ENCODE peak calls at places on chromosomes 5 and 9, in seven cellular contexts. B is hepatocyte; E is CD4-positive, alpha-beta T cell; L is HCT116; A is DND-41; H is mammary epithelial cell; Y is neural progenitor cell. T is an unnamed sample.

GRCh38 chr5:80083115-80083890 is 48.2 kb downstream of the THBS4 start:
- DNase-seq in B (peak; percentile 82), E (no peak), L (peak; percentile 71), A (peak; percentile 12), H (peak; percentile 52), Y (peak; percentile 87), T (peak; percentile 43)

GRCh38 chr9:137558127-137558526 is 6.4 kb downstream of the MRPL41 start:
- DNase-seq in B (no peak), E (no peak), L (no peak), A (no peak), H (no peak), Y (no peak), T (no peak)

GRCh38 chr5:154309805-154310204 is 119.3 kb downstream of the GALNT10 start:
- DNase-seq in B (no peak), E (no peak), L (no peak), A (no peak), H (peak; percentile 41), Y (no peak), T (no peak)

GRCh38 chr5:16902846-16903245 is 33.2 kb downstream of the MYO10 start:
- DNase-seq in B (peak; percentile 57), E (no peak), L (no peak), A (no peak), H (no peak), Y (no peak), T (no peak)

GRCh38 chr5:14400085-14400484 is 181.5 kb upstream of the OTULINL start:
- DNase-seq in B (no peak), E (no peak), L (no peak), A (no peak), H (no peak), Y (no peak), T (no peak)

GRCh38 chr9:22722492-22722891 is 275.9 kb downstream of the DMRTA1 start:
- DNase-seq in B (no peak), E (no peak), L (no peak), A (no peak), H (no peak), Y (no peak), T (no peak)

GRCh38 chr9:109319631-109320233 is 1.1 kb downstream of the EPB41L4B start:
- DNase-seq in B (peak; percentile 52), E (no peak), L (no peak), A (no peak), H (no peak), Y (peak; percentile 49), T (peak; percentile 22)

GRCh38 chr5:458547-459353 is 15.8 kb downstream of the EXOC3 start:
- DNase-seq in B (peak; percentile 51), E (no peak), L (no peak), A (no peak), H (peak; percentile 94), Y (no peak), T (peak; percentile 66)

GRCh38 chr9:25678846-25679360 is 659 bp upstream of the TUSC1 start:
- DNase-seq in B (no peak), E (no peak), L (no peak), A (no peak), H (peak; percentile 25), Y (no peak), T (no peak)

GRCh38 chr5:83925321-83925877 is 204.7 kb upstream of the HAPLN1 start:
- DNase-seq in B (no peak), E (no peak), L (peak; percentile 4), A (no peak), H (peak; percentile 67), Y (no peak), T (no peak)

GRCh38 chr5:177380805-177381126 is 3.5 kb upstream of the SLC34A1 start:
- DNase-seq in B (no peak), E (no peak), L (no peak), A (no peak), H (no peak), Y (no peak), T (no peak)

GRCh38 chr5:177385720-177386119 is 1.5 kb downstream of the SLC34A1 start:
- DNase-seq in B (no peak), E (no peak), L (no peak), A (no peak), H (no peak), Y (no peak), T (no peak)

GRCh38 chr5:177384134-177384533 is at the start of gene SLC34A1:
- DNase-seq in B (no peak), E (no peak), L (no peak), A (no peak), H (no peak), Y (no peak), T (no peak)

GRCh38 chr5:177382423-177383029 is 1.7 kb upstream of the SLC34A1 start:
- DNase-seq in B (peak; percentile 40), E (no peak), L (no peak), A (peak; percentile 25), H (no peak), Y (peak; percentile 59), T (no peak)

GRCh38 chr5:177383181-177383580 is 1.1 kb upstream of the SLC34A1 start:
- DNase-seq in B (no peak), E (no peak), L (no peak), A (no peak), H (no peak), Y (no peak), T (no peak)
- H3K27me3 ChIP-seq in B (no peaks in the 10 kb centered on the region), E (no peaks in the 10 kb centered on the region), L (no peaks in the 10 kb centered on the region), A (no peaks in the 10 kb centered on the region), H (no peaks in the 10 kb centered on the region), Y (peaks cover 7% of the 10 kb centered on the region), T (no peaks in the 10 kb centered on the region)

GRCh38 chr5:28896949-28897348 is 1858.6 kb upstream of the CDH9 start:
- DNase-seq in B (no peak), E (no peak), L (no peak), A (no peak), H (no peak), Y (no peak), T (no peak)
- TF ChIP-seq CTCF in B (peak; percentile 47), E (no peak), L (no peak), A (peak; percentile 29), H (no peak), Y (peak; percentile 40), T (no peak)

GRCh38 chr9:38213591-38213990 is 144.6 kb upstream of the SHB start:
- DNase-seq in B (no peak), E (no peak), L (no peak), A (no peak), H (no peak), Y (no peak), T (no peak)

GRCh38 chr9:38211002-38211401 is 142.0 kb upstream of the SHB start:
- DNase-seq in B (no peak), E (no peak), L (no peak), A (no peak), H (no peak), Y (no peak), T (no peak)

GRCh38 chr9:38214441-38214840 is 145.4 kb upstream of the SHB start:
- DNase-seq in B (no peak), E (no peak), L (no peak), A (no peak), H (no peak), Y (peak; percentile 47), T (no peak)

GRCh38 chr9:38215465-38215864 is 146.4 kb upstream of the SHB start:
- DNase-seq in B (no peak), E (no peak), L (no peak), A (no peak), H (no peak), Y (no peak), T (no peak)

DNA sequence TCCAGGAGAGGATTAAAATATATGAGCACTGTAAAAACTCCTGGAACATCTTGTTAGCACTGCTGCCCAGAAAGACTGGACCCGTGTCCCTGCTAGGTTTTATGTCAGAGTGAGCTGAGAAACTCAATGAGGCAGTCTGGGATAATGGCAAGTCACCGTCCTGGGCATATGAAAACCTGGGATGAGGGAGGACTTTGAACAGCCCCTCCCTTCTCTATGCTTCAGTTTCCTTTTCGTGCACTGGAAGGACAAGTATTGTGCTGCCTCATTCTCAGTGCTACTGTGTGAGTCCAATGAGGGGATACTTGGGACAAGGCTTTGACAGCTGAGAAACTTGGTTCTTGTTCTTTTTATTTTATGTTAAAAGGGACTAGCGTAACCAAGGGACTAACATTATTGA is 143.0 kb upstream of the SHB start:
- DNase-seq in B (peak; percentile 64), E (no peak), L (no peak), A (no peak), H (no peak), Y (no peak), T (no peak)
- H3K27me3 ChIP-seq in B (no peaks in the 10 kb centered on the region), E (no peaks in the 10 kb centered on the region), L (no peaks in the 10 kb centered on the region), A (no peaks in the 10 kb centered on the region), H (no peaks in the 10 kb centered on the region), Y (peaks cover 59% of the 10 kb centered on the region), T (no peaks in the 10 kb centered on the region)

DNA sequence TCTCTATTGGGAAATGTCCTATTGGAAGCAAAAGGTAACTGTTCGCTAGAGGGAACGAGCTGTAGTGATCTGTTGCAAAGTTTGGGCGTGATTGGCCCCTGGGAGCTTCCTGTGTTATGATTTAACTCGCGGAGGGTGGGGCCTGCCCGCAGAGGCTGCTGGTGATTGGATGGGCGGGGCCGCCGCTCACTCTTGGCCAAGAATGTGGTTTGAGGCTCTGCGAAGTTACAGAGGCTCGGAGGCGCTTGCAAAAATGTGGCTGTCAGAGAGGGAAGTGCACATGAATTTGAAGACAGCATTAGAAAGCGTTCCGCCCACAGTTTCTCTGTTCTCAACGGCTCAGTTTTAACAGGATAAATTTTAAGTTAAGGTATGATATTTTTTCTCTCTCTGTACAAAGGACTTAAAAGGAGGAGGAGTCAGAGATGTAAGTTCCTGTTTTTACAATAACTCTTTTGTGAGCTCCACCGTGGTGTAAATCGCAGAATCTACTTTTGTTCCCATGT is 46.9 kb downstream of the CNTRL start:
- DNase-seq in B (peak; percentile 97), E (peak; percentile 96), L (peak; percentile 90), A (peak; percentile 97), H (peak; percentile 96), Y (peak; percentile 94), T (peak; percentile 90)
- TF ChIP-seq CTCF in B (peak; percentile 7), E (no peak), L (no peak), A (peak; percentile 48), H (peak; percentile 37), Y (peak; percentile 24), T (no peak)

DNA sequence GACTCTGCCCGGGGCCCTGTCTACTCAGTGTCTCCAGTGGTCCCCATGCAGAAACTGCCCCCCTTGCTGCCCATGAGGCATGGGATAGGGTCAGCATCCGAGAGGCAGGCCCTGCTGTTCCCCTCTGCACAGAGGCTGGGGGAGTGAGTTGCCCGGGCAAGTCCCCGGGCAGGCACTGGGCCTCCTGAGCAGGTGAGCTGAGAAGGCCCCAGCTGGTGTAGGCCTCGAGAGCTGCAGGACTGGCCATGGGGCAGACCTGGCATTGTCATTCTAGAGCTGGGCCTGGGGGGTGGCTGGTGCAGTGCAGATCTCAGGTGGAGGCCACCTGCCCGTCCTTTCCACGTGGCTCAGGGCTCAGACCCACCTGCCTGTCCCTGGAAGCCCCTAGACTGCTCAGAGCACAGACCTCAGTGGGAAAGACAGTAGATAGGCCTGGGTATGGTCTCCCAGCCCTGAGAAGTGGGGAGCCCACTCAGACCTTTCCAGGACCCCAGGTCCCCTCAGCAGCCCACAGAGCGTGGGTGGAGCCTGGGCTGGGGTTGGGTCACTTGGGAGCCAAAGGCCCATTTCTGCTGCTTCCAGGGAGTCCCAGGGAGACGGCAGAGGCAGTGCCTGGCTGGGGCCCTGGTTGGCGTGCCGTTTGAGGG is 4.7 kb upstream of the NOTCH1 start:
- DNase-seq in B (no peak), E (no peak), L (no peak), A (no peak), H (peak; percentile 79), Y (no peak), T (no peak)
- H3K27me3 ChIP-seq in B (peaks cover 7% of the 10 kb centered on the region), E (no peaks in the 10 kb centered on the region), L (no peaks in the 10 kb centered on the region), A (no peaks in the 10 kb centered on the region), H (no peaks in the 10 kb centered on the region), Y (peaks cover 13% of the 10 kb centered on the region), T (no peaks in the 10 kb centered on the region)